ENCODE peak calls at places on chromosome 10, in four cellular contexts. G, D, L and O are unnamed samples.

GRCh38 chr10:79927111-79927828 is 21.6 kb downstream of the SFTPD start:
- DNase-seq in L (peak; percentile 36), G (no peak), D (no peak), O (peak; percentile 39)

GRCh38 chr10:112389147-112389822 is 15.4 kb downstream of the ACSL5 start:
- DNase-seq in G (peak; percentile 56), D (no peak), L (no peak), O (no peak)

GRCh38 chr10:98254234-98254858 is 13.6 kb downstream of the LOXL4 start:
- DNase-seq in G (no peak), D (no peak), L (no peak), O (no peak)

GRCh38 chr10:92712016-92712889 is 22.5 kb downstream of the HHEX start:
- DNase-seq in D (no peak), G (peak; percentile 80), L (no peak), O (no peak)

GRCh38 chr10:99945286-99945685 is 64.5 kb downstream of the DNMBP start:
- DNase-seq in D (no peak), L (no peak), G (peak; percentile 85), O (no peak)

GRCh38 chr10:49594594-49594993 is 15.5 kb upstream of the SLC18A3 start:
- DNase-seq in G (peak; percentile 68), L (peak; percentile 58), D (no peak), O (peak; percentile 73)

GRCh38 chr10:132132391-132132841 is 54.3 kb upstream of the DPYSL4 start:
- DNase-seq in L (no peak), D (no peak), G (no peak), O (no peak)

GRCh38 chr10:70331486-70332268 is 47.9 kb upstream of the NPFFR1 start:
- DNase-seq in G (peak; percentile 90), D (no peak), L (peak; percentile 49), O (no peak)

GRCh38 chr10:12950583-12951128 is 50.9 kb downstream of the CCDC3 start:
- DNase-seq in L (no peak), G (no peak), D (no peak), O (no peak)

GRCh38 chr10:132452216-132452650 is 55.2 kb downstream of the PWWP2B start:
- DNase-seq in D (no peak), G (no peak), L (no peak), O (no peak)

GRCh38 chr10:124160176-124160575 is 66.8 kb upstream of the CHST15 start:
- DNase-seq in L (no peak), G (no peak), D (no peak), O (no peak)

GRCh38 chr10:102796407-102797176 is 40.6 kb downstream of the CYP17A1 start:
- DNase-seq in G (peak; percentile 50), L (peak; percentile 80), D (peak; percentile 68), O (no peak)

GRCh38 chr10:34816067-34817002 is 1.2 kb upstream of the PARD3 start:
- DNase-seq in L (no peak), D (no peak), G (no peak), O (peak; percentile 46)

GRCh38 chr10:44965104-44965503 is 5.5 kb downstream of the RASSF4 start:
- DNase-seq in G (no peak), L (no peak), D (no peak), O (no peak)

GRCh38 chr10:79079490-79080355 is 11.0 kb downstream of the ZMIZ1 start:
- DNase-seq in L (no peak), D (no peak), G (peak; percentile 56), O (no peak)

GRCh38 chr10:86899670-86900276 is 57.6 kb downstream of the MMRN2 start:
- DNase-seq in G (peak; percentile 65), L (peak; percentile 78), D (no peak), O (peak; percentile 67)

GRCh38 chr10:89553064-89553734 is 17.8 kb upstream of the SLC16A12 start:
- DNase-seq in L (no peak), G (peak; percentile 84), D (no peak), O (no peak)

GRCh38 chr10:4326647-4327046 is 499.4 kb upstream of the AKR1E2 start:
- DNase-seq in D (no peak), G (no peak), L (no peak), O (no peak)

GRCh38 chr10:125038637-125039036 is 96.7 kb downstream of the ZRANB1 start:
- DNase-seq in G (no peak), L (peak; percentile 43), D (no peak), O (no peak)